ENCODE peak calls at places on chromosomes 3 and 15, in eight cellular contexts. Q, D, J, C, G, T, X and N are unnamed samples.

GRCh38 chr3:187085021-187085666 is 54.2 kb downstream of the RPL39L start:
- DNase-seq in Q (no peak), D (peak; percentile 21), J (no peak), C (no peak), G (no peak), T (no peak), X (no peak), N (no peak)

GRCh38 chr3:57079221-57079831 is 18.9 kb downstream of the SPATA12 start:
- DNase-seq in Q (peak; percentile 9), D (peak; percentile 88), J (no peak), C (peak; percentile 56), G (peak; percentile 77), T (peak; percentile 27), X (peak; percentile 47), N (no peak)

GRCh38 chr3:79497447-79498111 is 270.2 kb downstream of the ROBO1 start:
- DNase-seq in Q (no peak), D (peak; percentile 38), J (peak; percentile 11), C (no peak), G (no peak), T (no peak), X (no peak), N (no peak)

GRCh38 chr3:21435871-21436270 is 315.1 kb downstream of the ZNF385D start:
- DNase-seq in Q (no peak), D (no peak), J (peak; percentile 92), C (no peak), G (no peak), T (peak; percentile 95), X (no peak), N (no peak)

GRCh38 chr3:135084976-135085375 is 289.9 kb downstream of the EPHB1 start:
- DNase-seq in Q (no peak), D (no peak), J (no peak), C (no peak), G (no peak), T (no peak), X (no peak), N (no peak)

GRCh38 chr3:184596886-184597575 is 35.4 kb downstream of the EPHB3 start:
- DNase-seq in Q (no peak), D (no peak), J (no peak), C (no peak), G (no peak), T (no peak), X (no peak), N (no peak)

GRCh38 chr3:45966969-45967640 is 23.8 kb downstream of the CXCR6 start:
- DNase-seq in Q (no peak), D (no peak), J (no peak), C (no peak), G (no peak), T (no peak), X (no peak), N (no peak)

GRCh38 chr3:62142696-62143095 is 230.7 kb downstream of the FEZF2 start:
- DNase-seq in Q (no peak), D (peak; percentile 18), J (no peak), C (no peak), G (no peak), T (no peak), X (no peak), N (no peak)

GRCh38 chr3:29373016-29373690 is 92.3 kb downstream of the RBMS3 start:
- DNase-seq in Q (no peak), D (no peak), J (peak; percentile 67), C (no peak), G (no peak), T (no peak), X (no peak), N (no peak)

GRCh38 chr3:82012775-82013174 is 251.3 kb upstream of the GBE1 start:
- DNase-seq in Q (no peak), D (no peak), J (no peak), C (no peak), G (no peak), T (no peak), X (no peak), N (no peak)

GRCh38 chr3:115961390-115961789 is 338.1 kb downstream of the GAP43 start:
- DNase-seq in Q (no peak), D (no peak), J (no peak), C (no peak), G (no peak), T (peak; percentile 11), X (no peak), N (no peak)

GRCh38 chr3:70358978-70359580 is 46.6 kb upstream of the MDFIC2 start:
- DNase-seq in Q (peak; percentile 46), D (peak; percentile 50), J (peak; percentile 40), C (peak; percentile 11), G (no peak), T (peak; percentile 5), X (peak; percentile 3), N (peak; percentile 2)

GRCh38 chr3:170356596-170357175 is 829 bp upstream of the SKIL start:
- DNase-seq in Q (peak; percentile 83), D (peak; percentile 90), J (peak; percentile 74), C (peak; percentile 70), G (peak; percentile 90), T (peak; percentile 59), X (peak; percentile 62), N (peak; percentile 69)

GRCh38 chr15:70226337-70226980 is 128.7 kb upstream of the TLE3 start:
- DNase-seq in Q (no peak), D (no peak), J (no peak), C (no peak), G (no peak), T (no peak), X (no peak), N (no peak)

GRCh38 chr3:157542711-157543485 is 39.7 kb upstream of the VEPH1 start:
- DNase-seq in Q (peak; percentile 10), D (peak; percentile 81), J (peak; percentile 45), C (peak; percentile 14), G (peak; percentile 86), T (peak; percentile 16), X (peak; percentile 48), N (peak; percentile 33)

GRCh38 chr3:152259480-152259879 is 9.2 kb upstream of the MBNL1 start:
- DNase-seq in Q (no peak), D (no peak), J (no peak), C (no peak), G (no peak), T (no peak), X (no peak), N (no peak)

DNA sequence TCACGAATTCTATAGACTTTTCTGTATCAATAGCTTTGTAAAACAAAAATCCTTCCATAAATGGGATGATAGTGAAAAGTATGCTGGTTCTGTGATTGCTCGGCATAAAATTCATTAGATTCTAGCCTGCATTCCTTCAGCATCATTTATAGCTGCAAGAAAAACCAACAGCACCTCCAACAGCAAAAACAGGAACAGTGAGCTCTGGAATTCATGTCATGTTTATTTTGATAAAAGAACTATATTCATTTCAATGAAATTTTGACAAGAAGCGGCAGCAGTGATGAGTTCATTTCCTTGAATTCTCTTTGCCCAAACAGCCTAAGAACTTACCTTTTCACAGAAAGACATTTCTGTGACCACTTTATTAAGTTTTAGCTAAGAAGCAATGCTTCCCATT is 515.2 kb upstream of the CCDC54 start:
- DNase-seq in Q (no peak), D (no peak), J (peak; percentile 70), C (no peak), G (no peak), T (no peak), X (no peak), N (no peak)
- H3K27ac ChIP-seq in Q (no peak overlapping the region), D (peak overlapping the region; percentile 33), J (no peak overlapping the region), C (no peak overlapping the region), G (no peak overlapping the region), T (no peak overlapping the region), X (no peak overlapping the region), N (no peak overlapping the region)

DNA sequence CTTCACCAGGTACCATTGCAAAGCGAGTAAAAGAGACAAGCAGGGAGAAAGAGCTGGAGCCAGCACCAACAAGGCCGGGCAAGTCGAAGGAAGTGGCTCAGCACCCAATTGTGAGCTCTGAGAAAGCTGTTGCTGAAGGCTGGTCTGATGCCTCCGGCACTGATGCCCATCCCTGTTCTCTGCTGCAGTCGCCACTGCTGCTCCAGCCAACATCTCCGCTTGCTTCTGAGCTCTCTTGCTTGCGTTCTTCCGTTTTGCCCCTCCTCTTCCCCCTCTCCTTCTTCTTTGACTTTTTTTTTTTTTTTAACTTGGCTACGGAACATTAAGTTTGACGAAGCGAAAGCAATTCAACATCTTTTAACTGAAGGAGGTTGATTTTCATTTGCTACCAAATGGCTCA is 442.9 kb downstream of the MCTP2 start:
- DNase-seq in Q (no peak), D (no peak), J (no peak), C (no peak), G (no peak), T (peak; percentile 88), X (no peak), N (no peak)
- H3K27ac ChIP-seq in Q (no peak overlapping the region), D (no peak overlapping the region), J (no peak overlapping the region), C (no peak overlapping the region), G (no peak overlapping the region), T (peak overlapping the region; percentile 73), X (no peak overlapping the region), N (no peak overlapping the region)

GRCh38 chr3:189099505-189100290 is 72.1 kb upstream of the TPRG1 start:
- DNase-seq in Q (no peak), D (no peak), J (no peak), C (no peak), G (peak; percentile 67), T (no peak), X (no peak), N (no peak)
- H3K27ac ChIP-seq in Q (peak overlapping the region; percentile 56), D (no peak overlapping the region), J (no peak overlapping the region), C (no peak overlapping the region), G (peak overlapping the region; percentile 19), T (no peak overlapping the region), X (no peak overlapping the region), N (no peak overlapping the region)

GRCh38 chr3:112424394-112424793 is 74.9 kb downstream of the BTLA start:
- DNase-seq in Q (no peak), D (no peak), J (peak; percentile 44), C (no peak), G (no peak), T (no peak), X (no peak), N (no peak)

GRCh38 chr3:112425382-112425781 is 73.9 kb downstream of the BTLA start:
- DNase-seq in Q (no peak), D (no peak), J (no peak), C (no peak), G (no peak), T (no peak), X (no peak), N (no peak)

GRCh38 chr3:112427123-112427522 is 72.1 kb downstream of the BTLA start:
- DNase-seq in Q (no peak), D (no peak), J (no peak), C (no peak), G (no peak), T (no peak), X (no peak), N (no peak)

DNA sequence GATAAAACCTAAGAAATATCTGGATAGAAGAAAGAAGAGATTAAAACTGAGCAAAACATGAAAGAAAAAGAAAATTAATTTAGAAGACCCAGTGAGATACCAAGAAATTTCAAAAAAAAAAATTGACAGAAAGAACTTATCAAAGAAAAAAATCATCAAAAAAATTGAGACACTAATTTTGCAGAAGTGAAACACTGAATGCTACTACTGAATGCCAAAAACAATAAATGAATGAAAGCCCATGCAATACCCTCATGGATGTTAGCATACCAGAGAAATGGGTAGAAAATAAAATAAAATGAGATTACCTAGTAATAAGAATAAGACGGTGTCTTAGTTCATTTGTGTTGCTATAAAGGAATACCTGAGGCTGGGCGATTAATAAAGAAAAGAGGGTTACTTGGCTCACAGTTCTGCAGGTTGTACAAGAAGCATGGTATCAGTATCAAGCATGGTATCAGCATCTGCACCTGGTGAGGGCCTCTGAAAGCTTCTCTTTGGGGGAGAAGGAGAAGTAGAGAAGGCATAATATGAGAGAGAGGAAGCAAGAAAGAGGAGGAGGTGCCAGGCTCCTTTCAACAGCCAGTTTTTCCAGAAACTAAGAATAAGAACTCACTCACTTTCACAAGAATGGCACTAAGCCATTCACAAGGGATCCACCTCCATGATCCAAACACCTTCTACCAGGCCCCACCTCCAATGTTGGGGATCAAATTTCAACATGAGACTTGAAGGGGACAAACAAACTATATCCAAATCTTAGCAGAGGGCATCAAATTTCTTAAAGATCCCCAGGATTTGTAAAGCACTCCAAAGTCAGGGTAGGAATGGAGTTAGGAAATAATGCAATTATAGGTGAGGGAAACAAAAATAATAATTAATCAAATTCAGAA is 73.2 kb downstream of the BTLA start:
- DNase-seq in Q (no peak), D (peak; percentile 52), J (no peak), C (no peak), G (no peak), T (no peak), X (no peak), N (peak; percentile 37)
- H3K27ac ChIP-seq in Q (no peak overlapping the region), D (peak overlapping the region; percentile 39), J (no peak overlapping the region), C (no peak overlapping the region), G (no peak overlapping the region), T (no peak overlapping the region), X (no peak overlapping the region), N (no peak overlapping the region)